ENCODE peak calls at places on chromosome 19, in ten cellular contexts. P is uterus, W is body of pancreas, F is tibial nerve, K is breast epithelium, O is stomach, X is Peyer's patch, H is GM12892, B is suprapubic skin, L is upper lobe of left lung. U is an unnamed sample.

GRCh38 chr19:18672606-18673337 is 10.7 kb upstream of the CRTC1 start:
- DNase-seq in F (no peak), X (no peak), W (no peak), O (peak), P (no peak), L (no peak), B (no peak), H (no peak), K (no peak), U (no peak)

GRCh38 chr19:46955114-46955812 is 64.4 kb upstream of the NPAS1 start:
- DNase-seq in O (no peak), P (no peak), X (peak), B (no peak), W (no peak), K (no peak), F (no peak), L (no peak), H (no peak), U (no peak)

GRCh38 chr19:54470991-54471782 is 1.9 kb downstream of the CDC42EP5 start:
- DNase-seq in H (no peak), X (no peak), B (peak), K (no peak), L (peak), O (peak), F (peak), P (no peak), W (peak), U (peak)

GRCh38 chr19:56567274-56568120 is at the start of gene ZNF470:
- DNase-seq in O (peak), W (peak), F (peak), K (peak), X (peak), B (peak), P (peak), L (peak), H (peak), U (peak)

GRCh38 chr19:45364696-45365095 is 5.7 kb downstream of the ERCC2 start:
- DNase-seq in O (no peak), H (no peak), F (no peak), X (no peak), B (no peak), L (no peak), P (no peak), K (no peak), W (no peak), U (no peak)

GRCh38 chr19:11652492-11652891 is 55.2 kb downstream of the ZNF627 start:
- DNase-seq in B (no peak), H (no peak), P (no peak), K (no peak), X (no peak), L (no peak), F (no peak), O (no peak), W (no peak), U (no peak)

GRCh38 chr19:18856385-18857126 is 24.8 kb downstream of the UPF1 start:
- DNase-seq in P (no peak), O (no peak), X (no peak), W (no peak), L (no peak), H (no peak), B (no peak), F (no peak), K (no peak), U (peak)

GRCh38 chr19:44847144-44848035 is 1.3 kb downstream of the NECTIN2 start:
- DNase-seq in K (peak), B (peak), F (peak), L (peak), P (peak), H (no peak), O (peak), W (peak), X (no peak), U (no peak)

GRCh38 chr19:10228925-10229324 is 2.2 kb downstream of the S1PR2 start:
- DNase-seq in K (no peak), F (peak), H (no peak), O (no peak), B (no peak), W (no peak), X (peak), P (peak), L (no peak), U (no peak)

GRCh38 chr19:13441810-13442512 is 64.3 kb downstream of the CACNA1A start:
- DNase-seq in K (no peak), L (no peak), F (no peak), X (no peak), W (peak), H (peak), B (no peak), O (no peak), P (no peak), U (peak)

GRCh38 chr19:46787331-46788100 is 878 bp downstream of the SLC1A5 start:
- DNase-seq in X (peak), W (peak), K (peak), O (peak), L (peak), B (peak), H (no peak), F (peak), P (peak), U (no peak)

GRCh38 chr19:18109731-18110671 is 12.4 kb downstream of the MAST3 start:
- DNase-seq in B (no peak), P (no peak), K (no peak), F (no peak), W (peak), O (peak), X (peak), L (peak), H (peak), U (peak)

GRCh38 chr19:4316940-4317339 is 12.5 kb downstream of the FSD1 start:
- DNase-seq in P (no peak), H (no peak), B (no peak), F (no peak), K (no peak), O (no peak), W (no peak), X (no peak), L (no peak), U (no peak)

GRCh38 chr19:49588370-49589122 is 2.4 kb upstream of the PRR12 start:
- DNase-seq in H (no peak), K (no peak), P (no peak), L (no peak), B (no peak), X (no peak), O (no peak), F (no peak), W (no peak), U (no peak)

GRCh38 chr19:17340302-17340870 is 3.0 kb downstream of the GTPBP3 start:
- DNase-seq in O (peak), K (no peak), W (no peak), X (no peak), H (no peak), L (no peak), P (no peak), B (peak), F (no peak), U (no peak)

GRCh38 chr19:23699521-23699860 is 12.5 kb upstream of the ZNF675 start:
- DNase-seq in X (no peak), O (no peak), P (no peak), K (no peak), F (no peak), H (no peak), L (no peak), W (no peak), B (no peak), U (peak)

GRCh38 chr19:10551698-10552301 is 8.1 kb downstream of the ATG4D start:
- DNase-seq in P (no peak), F (no peak), X (no peak), B (no peak), O (peak), H (no peak), K (no peak), W (peak), L (peak), U (peak)

GRCh38 chr19:518292-519231 is 11.3 kb downstream of the TPGS1 start:
- DNase-seq in B (no peak), F (no peak), W (no peak), K (no peak), H (no peak), L (no peak), O (no peak), P (peak), X (no peak), U (no peak)

GRCh38 chr19:23263396-23263795 is 13.2 kb upstream of the ZNF724 start:
- DNase-seq in H (no peak), L (no peak), X (no peak), F (no peak), B (no peak), O (no peak), K (no peak), W (no peak), P (no peak), U (no peak)

GRCh38 chr19:58150328-58150921 is at the start of gene ZNF329:
- DNase-seq in F (peak), L (peak), X (peak), B (peak), K (peak), H (peak), O (peak), W (peak), P (peak), U (peak)

GRCh38 chr19:18603958-18604819 is 2.4 kb downstream of the CRLF1 start:
- DNase-seq in K (no peak), X (no peak), F (no peak), O (no peak), L (no peak), W (no peak), B (no peak), H (no peak), P (no peak), U (no peak)

GRCh38 chr19:30332445-30333234 is 39.5 kb upstream of the ZNF536 start:
- DNase-seq in F (no peak), H (no peak), O (no peak), P (no peak), B (peak), L (no peak), K (no peak), X (no peak), W (no peak), U (no peak)

GRCh38 chr19:15452111-15453047 is 2.6 kb upstream of the WIZ start:
- DNase-seq in P (peak), F (peak), H (no peak), X (peak), O (peak), K (peak), B (peak), W (peak), L (peak), U (peak)
- TF ChIP-seq POLR2A in P (peak), F (peak), H (no peak), X (peak), O (no peak), K (no peak), B (peak), W (peak), L (no peak), U (peak)

GRCh38 chr19:39399684-39400465 is 6.8 kb upstream of the ZFP36 start:
- DNase-seq in X (no peak), O (no peak), F (no peak), W (no peak), L (no peak), K (no peak), H (no peak), P (no peak), B (no peak), U (no peak)
- TF ChIP-seq POLR2A in X (no peak), O (no peak), F (no peak), W (peak), L (no peak), K (no peak), H (no peak), P (no peak), B (no peak), U (no peak)

DNA sequence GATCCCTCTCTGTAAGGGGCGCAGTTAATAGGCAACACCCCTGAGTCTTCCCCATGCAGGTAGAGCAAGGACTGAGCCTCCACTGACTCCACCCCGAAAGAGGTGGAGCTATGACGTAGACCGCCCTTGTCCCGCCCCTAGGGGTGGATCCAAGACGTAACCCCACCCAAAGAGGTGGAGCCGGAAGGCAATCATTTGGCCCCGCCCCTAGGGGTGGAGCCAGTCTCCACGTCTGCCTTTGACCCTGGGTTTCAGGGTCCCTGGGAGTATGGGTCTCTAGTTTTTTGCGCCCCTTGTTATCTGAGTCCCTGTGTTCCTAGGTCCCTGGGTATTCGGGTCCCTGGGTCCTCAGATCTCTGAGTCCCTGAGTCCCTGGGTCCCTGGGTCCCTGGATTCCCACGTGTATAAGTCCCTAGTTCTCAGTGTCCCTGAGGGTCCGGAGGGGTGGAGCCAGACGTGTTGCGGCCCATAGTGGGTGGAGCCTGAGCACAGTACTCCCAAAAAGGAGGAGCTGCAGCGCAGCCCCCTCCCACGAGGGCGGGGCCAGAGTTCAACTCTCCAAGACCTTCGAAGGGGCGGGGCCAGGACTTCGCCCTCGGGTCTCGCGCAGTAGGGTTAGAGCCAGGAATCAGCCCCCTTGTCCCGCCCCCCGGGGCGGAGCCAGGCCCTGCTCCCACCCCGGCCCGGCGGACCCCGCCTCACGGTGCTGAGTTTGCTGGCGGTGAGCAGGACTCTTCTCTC is 5.3 kb downstream of the DENND1C start:
- DNase-seq in O (peak), F (no peak), K (peak), B (peak), P (peak), L (peak), H (no peak), W (peak), X (peak), U (no peak)
- TF ChIP-seq POLR2A in O (no peak), F (no peak), K (no peak), B (no peak), P (no peak), L (no peak), H (no peak), W (no peak), X (peak), U (no peak)

GRCh38 chr19:35544110-35544802 is 1.2 kb upstream of the TMEM147 start:
- DNase-seq in X (no peak), K (no peak), W (no peak), F (no peak), L (no peak), B (no peak), P (no peak), O (no peak), H (no peak), U (no peak)

GRCh38 chr19:35545855-35546381 is 492 bp downstream of the TMEM147 start:
- DNase-seq in F (no peak), K (peak), W (peak), X (peak), B (no peak), O (peak), L (peak), P (no peak), H (peak), U (peak)

GRCh38 chr19:35546532-35546931 is 1.1 kb downstream of the TMEM147 start:
- DNase-seq in W (no peak), B (no peak), P (no peak), X (no peak), H (no peak), O (no peak), F (no peak), K (no peak), L (no peak), U (no peak)

GRCh38 chr19:35543280-35544109 is 1.9 kb upstream of the TMEM147 start:
- DNase-seq in P (no peak), L (no peak), W (no peak), F (no peak), B (no peak), H (no peak), K (no peak), O (no peak), X (no peak), U (no peak)

GRCh38 chr19:35545001-35545854 is at the start of gene TMEM147:
- DNase-seq in K (peak), P (peak), W (peak), H (peak), B (peak), F (peak), X (peak), O (peak), L (peak), U (peak)
- TF ChIP-seq POLR2A in K (no peak), P (peak), W (peak), H (peak), B (no peak), F (peak), X (peak), O (no peak), L (no peak), U (peak)

GRCh38 chr19:5703819-5704818 is 14.0 kb downstream of the RPL36 start:
- DNase-seq in O (no peak), X (no peak), K (no peak), W (no peak), P (no peak), B (no peak), F (no peak), H (no peak), L (no peak), U (no peak)
- TF ChIP-seq POLR2A in O (no peak), X (no peak), K (no peak), W (no peak), P (no peak), B (no peak), F (no peak), H (no peak), L (no peak), U (no peak)

GRCh38 chr19:1906985-1907562 is 1.9 kb downstream of the ADAT3 start:
- DNase-seq in X (no peak), H (no peak), L (no peak), K (no peak), F (no peak), W (no peak), O (no peak), P (no peak), B (no peak), U (no peak)

GRCh38 chr19:1905863-1906375 is 720 bp downstream of the ADAT3 start:
- DNase-seq in F (no peak), W (no peak), B (no peak), K (no peak), O (no peak), H (no peak), P (no peak), X (no peak), L (no peak), U (no peak)

GRCh38 chr19:1904385-1905070 is 671 bp upstream of the ADAT3 start:
- DNase-seq in L (peak), H (peak), O (peak), F (no peak), W (peak), X (peak), K (peak), B (no peak), P (peak), U (no peak)

GRCh38 chr19:1905071-1905862 is at the start of the genes ADAT3 and SCAMP4:
- DNase-seq in L (peak), B (peak), F (peak), O (peak), X (peak), K (peak), H (peak), P (peak), W (peak), U (peak)

DNA sequence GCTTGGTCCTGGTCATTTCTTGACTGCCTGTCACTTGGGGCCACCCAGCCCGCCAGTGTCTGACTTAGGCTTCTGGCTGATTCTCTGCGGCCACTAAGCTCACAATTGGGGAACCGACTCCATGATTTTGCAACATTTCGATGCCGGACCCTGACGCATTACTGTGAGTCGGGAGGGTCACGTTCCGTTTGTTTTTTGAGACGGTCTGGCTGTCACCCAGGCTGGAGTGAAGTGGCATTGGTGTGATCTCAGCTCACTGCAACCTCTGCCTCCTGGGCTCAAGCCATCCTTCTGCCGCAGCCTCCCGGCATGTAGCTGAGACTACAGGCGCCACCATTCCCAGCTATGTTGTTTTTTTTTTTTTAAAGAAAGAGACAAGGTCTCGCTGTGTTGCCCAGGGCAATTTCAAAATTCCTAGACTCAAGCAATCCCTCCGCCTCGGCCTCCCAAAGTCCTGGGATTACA is 3.2 kb upstream of the ADAT3 start:
- DNase-seq in W (no peak), H (no peak), P (no peak), F (peak), O (peak), L (peak), X (no peak), B (no peak), K (no peak), U (no peak)
- TF ChIP-seq POLR2A in W (peak), H (no peak), P (no peak), F (no peak), O (no peak), L (no peak), X (no peak), B (no peak), K (no peak), U (no peak)

DNA sequence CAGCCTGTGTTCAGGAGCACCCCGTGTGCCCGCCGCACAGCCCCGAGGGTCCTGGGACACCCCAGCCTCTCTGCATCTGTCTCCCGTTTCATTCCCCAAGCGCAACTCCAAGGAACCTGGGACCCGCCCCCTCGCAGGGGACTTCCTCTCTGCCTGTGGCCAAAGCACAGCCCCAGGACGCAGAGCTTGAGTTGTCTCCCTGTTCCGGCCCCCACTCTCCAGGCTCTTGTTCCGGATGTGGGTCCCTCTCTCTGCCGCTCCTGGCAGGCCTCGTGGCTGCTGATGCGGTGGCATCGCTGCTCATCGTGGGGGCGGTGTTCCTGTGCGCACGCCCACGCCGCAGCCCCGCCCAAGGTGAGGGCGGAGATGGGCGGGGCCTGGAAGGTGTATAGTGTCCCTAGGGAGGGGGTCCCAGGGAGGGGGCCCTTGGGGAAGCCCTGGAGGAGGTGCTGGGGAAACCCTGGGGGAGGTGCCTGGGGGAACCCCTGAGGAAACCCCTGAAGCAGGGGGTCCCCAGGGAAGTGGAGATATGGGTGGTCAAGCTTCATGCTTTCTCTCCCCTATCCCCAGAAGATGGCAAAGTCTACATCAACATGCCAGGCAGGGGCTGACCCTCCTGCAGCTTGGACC is 1.3 kb downstream of the HCST start:
- DNase-seq in X (peak), L (peak), O (peak), P (peak), W (peak), B (peak), H (peak), F (peak), K (peak), U (peak)
- TF ChIP-seq POLR2A in X (peak), L (no peak), O (no peak), P (peak), W (peak), B (no peak), H (peak), F (peak), K (no peak), U (peak)